ENCODE peak calls at places on chromosomes 5 and 9, in seven cellular contexts. One of them, this sample, is unnamed. For H3K27me3, the result is how much of the 10 kb centered on the place peaks cover.

GRCh38 chr5:156896545-156896944 is 46.5 kb downstream of the PPP1R2B start:
- DNase-seq in stomach: no peak
- DNase-seq in left ventricle myocardium inferior: no peak
- DNase-seq in mesenchymal stem cell: no peak
- DNase-seq in PC-9: no peak
- DNase-seq in neuronal stem cell: no peak
- DNase-seq in mesendoderm: peak
- DNase-seq in this sample: no peak

GRCh38 chr5:72364961-72365360 is 44.8 kb downstream of the PTCD2 start:
- DNase-seq in stomach: no peak
- DNase-seq in left ventricle myocardium inferior: no peak
- DNase-seq in mesenchymal stem cell: no peak
- DNase-seq in PC-9: no peak
- DNase-seq in neuronal stem cell: no peak
- DNase-seq in mesendoderm: peak
- DNase-seq in this sample: no peak

GRCh38 chr5:6718161-6718681 is 5.0 kb downstream of the TENT4A start:
- DNase-seq in stomach: no peak
- DNase-seq in left ventricle myocardium inferior: no peak
- DNase-seq in mesenchymal stem cell: no peak
- DNase-seq in PC-9: no peak
- DNase-seq in neuronal stem cell: no peak
- DNase-seq in mesendoderm: no peak
- DNase-seq in this sample: no peak

GRCh38 chr9:126499005-126499910 is 114.5 kb upstream of the LMX1B start:
- DNase-seq in stomach: peak
- DNase-seq in left ventricle myocardium inferior: no peak
- DNase-seq in mesenchymal stem cell: peak
- DNase-seq in PC-9: peak
- DNase-seq in neuronal stem cell: peak
- DNase-seq in mesendoderm: peak
- DNase-seq in this sample: peak

GRCh38 chr5:80255425-80255751 is 460 bp downstream of the SERINC5 start:
- DNase-seq in stomach: peak
- DNase-seq in left ventricle myocardium inferior: peak
- DNase-seq in mesenchymal stem cell: peak
- DNase-seq in PC-9: peak
- DNase-seq in neuronal stem cell: peak
- DNase-seq in mesendoderm: peak
- DNase-seq in this sample: no peak

GRCh38 chr9:119639287-119639955 is 270.2 kb upstream of the BRINP1 start:
- DNase-seq in stomach: no peak
- DNase-seq in left ventricle myocardium inferior: no peak
- DNase-seq in mesenchymal stem cell: no peak
- DNase-seq in PC-9: no peak
- DNase-seq in neuronal stem cell: peak
- DNase-seq in mesendoderm: peak
- DNase-seq in this sample: no peak

GRCh38 chr9:4137755-4138154 is 162.1 kb downstream of the GLIS3 start:
- DNase-seq in stomach: no peak
- DNase-seq in left ventricle myocardium inferior: no peak
- DNase-seq in mesenchymal stem cell: peak
- DNase-seq in PC-9: no peak
- DNase-seq in neuronal stem cell: no peak
- DNase-seq in mesendoderm: no peak
- DNase-seq in this sample: no peak

GRCh38 chr9:113963914-113964739 is 88.0 kb downstream of the ZNF618 start:
- DNase-seq in stomach: no peak
- DNase-seq in left ventricle myocardium inferior: no peak
- DNase-seq in mesenchymal stem cell: no peak
- DNase-seq in PC-9: no peak
- DNase-seq in neuronal stem cell: no peak
- DNase-seq in mesendoderm: no peak
- DNase-seq in this sample: no peak

GRCh38 chr5:15783734-15784133 is 283.8 kb downstream of the FBXL7 start:
- DNase-seq in stomach: no peak
- DNase-seq in left ventricle myocardium inferior: no peak
- DNase-seq in mesenchymal stem cell: no peak
- DNase-seq in PC-9: no peak
- DNase-seq in neuronal stem cell: no peak
- DNase-seq in mesendoderm: no peak
- DNase-seq in this sample: no peak

GRCh38 chr9:87711857-87712800 is 13.8 kb upstream of the CTSL start:
- DNase-seq in stomach: no peak
- DNase-seq in left ventricle myocardium inferior: no peak
- DNase-seq in mesenchymal stem cell: peak
- DNase-seq in PC-9: peak
- DNase-seq in neuronal stem cell: no peak
- DNase-seq in mesendoderm: peak
- DNase-seq in this sample: no peak

GRCh38 chr9:87179556-87180340 is 232.4 kb upstream of the GAS1 start:
- DNase-seq in stomach: no peak
- DNase-seq in left ventricle myocardium inferior: no peak
- DNase-seq in mesenchymal stem cell: peak
- DNase-seq in PC-9: no peak
- DNase-seq in neuronal stem cell: no peak
- DNase-seq in mesendoderm: peak
- DNase-seq in this sample: no peak

GRCh38 chr9:135376511-135377173 is 102.9 kb upstream of the PPP1R26 start:
- DNase-seq in stomach: no peak
- DNase-seq in left ventricle myocardium inferior: no peak
- DNase-seq in mesenchymal stem cell: no peak
- DNase-seq in PC-9: no peak
- DNase-seq in neuronal stem cell: no peak
- DNase-seq in mesendoderm: no peak
- DNase-seq in this sample: no peak

GRCh38 chr9:125233678-125234077 is 7.5 kb downstream of the HSPA5 start:
- DNase-seq in stomach: no peak
- DNase-seq in left ventricle myocardium inferior: no peak
- DNase-seq in mesenchymal stem cell: peak
- DNase-seq in PC-9: no peak
- DNase-seq in neuronal stem cell: no peak
- DNase-seq in mesendoderm: no peak
- DNase-seq in this sample: no peak

GRCh38 chr9:98255064-98255577 is 328 bp downstream of the TBC1D2 start:
- DNase-seq in stomach: peak
- DNase-seq in left ventricle myocardium inferior: no peak
- DNase-seq in mesenchymal stem cell: peak
- DNase-seq in PC-9: no peak
- DNase-seq in neuronal stem cell: no peak
- DNase-seq in mesendoderm: peak
- DNase-seq in this sample: no peak

GRCh38 chr5:160506006-160507004 is 84.7 kb downstream of the PTTG1 start:
- DNase-seq in stomach: no peak
- DNase-seq in left ventricle myocardium inferior: no peak
- DNase-seq in mesenchymal stem cell: no peak
- DNase-seq in PC-9: no peak
- DNase-seq in neuronal stem cell: no peak
- DNase-seq in mesendoderm: peak
- DNase-seq in this sample: no peak

GRCh38 chr5:141669519-141669918 is 12.5 kb downstream of the ARAP3 start:
- DNase-seq in stomach: no peak
- DNase-seq in left ventricle myocardium inferior: no peak
- DNase-seq in mesenchymal stem cell: no peak
- DNase-seq in PC-9: no peak
- DNase-seq in neuronal stem cell: no peak
- DNase-seq in mesendoderm: peak
- DNase-seq in this sample: no peak

GRCh38 chr9:8960254-8960653 is 1160.7 kb upstream of the DMAC1 start:
- DNase-seq in stomach: no peak
- DNase-seq in left ventricle myocardium inferior: no peak
- DNase-seq in mesenchymal stem cell: no peak
- DNase-seq in PC-9: no peak
- DNase-seq in neuronal stem cell: no peak
- DNase-seq in mesendoderm: no peak
- DNase-seq in this sample: no peak

GRCh38 chr9:2817987-2818386 is 25.9 kb downstream of the PUM3 start:
- DNase-seq in stomach: no peak
- DNase-seq in left ventricle myocardium inferior: no peak
- DNase-seq in mesenchymal stem cell: peak
- DNase-seq in PC-9: no peak
- DNase-seq in neuronal stem cell: no peak
- DNase-seq in mesendoderm: no peak
- DNase-seq in this sample: no peak

GRCh38 chr5:43514471-43514815 is 505 bp downstream of the C5orf34 start:
- DNase-seq in stomach: no peak
- DNase-seq in left ventricle myocardium inferior: no peak
- DNase-seq in mesenchymal stem cell: peak
- DNase-seq in PC-9: no peak
- DNase-seq in neuronal stem cell: no peak
- DNase-seq in mesendoderm: no peak
- DNase-seq in this sample: no peak

GRCh38 chr9:133147412-133148271 is 16.1 kb downstream of the GBGT1 start:
- DNase-seq in stomach: peak
- DNase-seq in left ventricle myocardium inferior: peak
- DNase-seq in mesenchymal stem cell: peak
- DNase-seq in PC-9: peak
- DNase-seq in neuronal stem cell: peak
- DNase-seq in mesendoderm: peak
- DNase-seq in this sample: peak

GRCh38 chr9:86765736-86766410 is 181.4 kb downstream of the GAS1 start:
- DNase-seq in stomach: no peak
- DNase-seq in left ventricle myocardium inferior: no peak
- DNase-seq in mesenchymal stem cell: no peak
- DNase-seq in PC-9: no peak
- DNase-seq in neuronal stem cell: no peak
- DNase-seq in mesendoderm: peak
- DNase-seq in this sample: no peak

GRCh38 chr9:113738898-113739604 is 137.1 kb upstream of the ZNF618 start:
- DNase-seq in stomach: no peak
- DNase-seq in left ventricle myocardium inferior: no peak
- DNase-seq in mesenchymal stem cell: peak
- DNase-seq in PC-9: no peak
- DNase-seq in neuronal stem cell: no peak
- DNase-seq in mesendoderm: peak
- DNase-seq in this sample: no peak

GRCh38 chr5:135950611-135951010 is 4.2 kb downstream of the LECT2 start:
- DNase-seq in stomach: no peak
- DNase-seq in left ventricle myocardium inferior: no peak
- DNase-seq in mesenchymal stem cell: peak
- DNase-seq in PC-9: no peak
- DNase-seq in neuronal stem cell: no peak
- DNase-seq in mesendoderm: no peak
- DNase-seq in this sample: no peak

GRCh38 chr9:133429641-133430161 is 7.5 kb downstream of the ADAMTS13 start:
- DNase-seq in stomach: peak
- DNase-seq in left ventricle myocardium inferior: no peak
- DNase-seq in mesenchymal stem cell: peak
- DNase-seq in PC-9: no peak
- DNase-seq in neuronal stem cell: peak
- DNase-seq in mesendoderm: peak
- DNase-seq in this sample: no peak

GRCh38 chr9:18756712-18757125 is 276.3 kb downstream of the SAXO1 start:
- DNase-seq in stomach: no peak
- DNase-seq in left ventricle myocardium inferior: no peak
- DNase-seq in mesenchymal stem cell: no peak
- DNase-seq in PC-9: no peak
- DNase-seq in neuronal stem cell: no peak
- DNase-seq in mesendoderm: no peak
- DNase-seq in this sample: no peak

DNA sequence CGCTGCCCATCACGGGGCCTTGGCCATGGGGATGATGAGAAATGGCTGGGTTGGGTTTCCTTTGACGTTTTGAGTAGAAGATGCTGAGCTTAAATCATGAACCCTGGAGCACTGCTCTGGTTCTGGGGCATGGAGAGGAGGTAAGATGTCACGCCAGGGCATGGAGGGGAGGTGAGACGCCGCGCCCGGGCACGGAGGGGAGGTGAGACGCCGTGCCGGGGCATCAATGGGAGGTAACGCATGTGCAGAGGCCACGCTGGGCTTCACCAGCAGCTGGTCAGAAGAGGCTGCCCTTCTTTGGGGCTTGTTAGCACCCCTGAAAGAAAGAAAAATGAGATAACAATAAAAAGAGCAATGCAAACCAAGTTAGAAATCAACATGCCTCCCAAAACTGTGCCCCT is 322.5 kb upstream of the IRX4 start:
- DNase-seq in stomach: no peak
- DNase-seq in left ventricle myocardium inferior: no peak
- DNase-seq in mesenchymal stem cell: no peak
- DNase-seq in PC-9: no peak
- DNase-seq in neuronal stem cell: no peak
- DNase-seq in mesendoderm: no peak
- DNase-seq in this sample: no peak
- H3K27me3 ChIP-seq in stomach: under half
- H3K27me3 ChIP-seq in left ventricle myocardium inferior: half or more
- H3K27me3 ChIP-seq in mesenchymal stem cell: under half
- H3K27me3 ChIP-seq in PC-9: half or more
- H3K27me3 ChIP-seq in neuronal stem cell: half or more
- H3K27me3 ChIP-seq in mesendoderm: under half
- H3K27me3 ChIP-seq in this sample: under half

GRCh38 chr9:34782372-34782771 is 72.4 kb upstream of the CCL21 start:
- DNase-seq in stomach: no peak
- DNase-seq in left ventricle myocardium inferior: no peak
- DNase-seq in mesenchymal stem cell: no peak
- DNase-seq in PC-9: no peak
- DNase-seq in neuronal stem cell: no peak
- DNase-seq in mesendoderm: no peak
- DNase-seq in this sample: no peak

GRCh38 chr9:34783951-34784487 is 74.1 kb upstream of the CCL21 start:
- DNase-seq in stomach: no peak
- DNase-seq in left ventricle myocardium inferior: no peak
- DNase-seq in mesenchymal stem cell: no peak
- DNase-seq in PC-9: no peak
- DNase-seq in neuronal stem cell: no peak
- DNase-seq in mesendoderm: no peak
- DNase-seq in this sample: no peak
- H3K4me3 ChIP-seq in stomach: no peak
- H3K4me3 ChIP-seq in left ventricle myocardium inferior: no peak
- H3K4me3 ChIP-seq in mesenchymal stem cell: no peak
- H3K4me3 ChIP-seq in PC-9: no peak
- H3K4me3 ChIP-seq in neuronal stem cell: no peak
- H3K4me3 ChIP-seq in mesendoderm: no peak
- H3K4me3 ChIP-seq in this sample: no peak

GRCh38 chr9:89808076-89808701 is 203.4 kb downstream of the GADD45G start:
- DNase-seq in stomach: no peak
- DNase-seq in left ventricle myocardium inferior: no peak
- DNase-seq in mesenchymal stem cell: peak
- DNase-seq in PC-9: no peak
- DNase-seq in neuronal stem cell: no peak
- DNase-seq in mesendoderm: no peak
- DNase-seq in this sample: no peak
- H3K27ac ChIP-seq in stomach: no peak
- H3K27ac ChIP-seq in left ventricle myocardium inferior: no peak
- H3K27ac ChIP-seq in mesenchymal stem cell: peak
- H3K27ac ChIP-seq in PC-9: no peak
- H3K27ac ChIP-seq in neuronal stem cell: no peak
- H3K27ac ChIP-seq in mesendoderm: no peak
- H3K27ac ChIP-seq in this sample: peak

DNA sequence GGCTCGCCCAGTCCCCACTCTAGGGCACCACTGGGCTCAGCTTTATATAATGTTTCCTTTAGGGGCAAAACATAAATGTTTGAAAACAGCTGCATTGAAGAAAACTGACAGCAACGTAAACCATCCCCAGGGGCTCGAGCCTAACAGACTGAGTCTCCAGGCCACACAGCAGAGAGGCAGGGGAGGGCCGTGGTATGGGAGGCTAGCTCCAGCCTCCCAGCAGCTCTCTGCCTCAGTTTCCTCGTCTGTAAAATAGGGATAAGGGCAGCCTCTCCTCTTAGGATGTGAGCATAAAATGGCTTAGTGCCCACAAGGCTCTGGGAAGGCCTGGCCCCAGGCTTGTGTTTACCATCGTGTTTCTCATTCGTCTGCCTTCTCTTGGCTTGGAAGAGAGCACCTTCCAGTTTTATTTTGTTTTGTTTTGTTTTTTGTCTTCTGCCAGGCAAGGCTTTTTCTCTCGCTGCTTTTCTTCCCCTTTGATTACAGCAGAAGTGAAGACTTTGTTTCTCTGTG is 2.7 kb downstream of the ANKRD33B start:
- DNase-seq in stomach: no peak
- DNase-seq in left ventricle myocardium inferior: no peak
- DNase-seq in mesenchymal stem cell: no peak
- DNase-seq in PC-9: no peak
- DNase-seq in neuronal stem cell: no peak
- DNase-seq in mesendoderm: no peak
- DNase-seq in this sample: no peak
- H3K27me3 ChIP-seq in stomach: under half
- H3K27me3 ChIP-seq in left ventricle myocardium inferior: under half
- H3K27me3 ChIP-seq in mesenchymal stem cell: under half
- H3K27me3 ChIP-seq in PC-9: under half
- H3K27me3 ChIP-seq in neuronal stem cell: under half
- H3K27me3 ChIP-seq in mesendoderm: under half
- H3K27me3 ChIP-seq in this sample: under half

This sample was measured in ovary.